ENCODE peak calls at places on chromosome 18, in ten cellular contexts. One of them, this sample, is unnamed.

GRCh38 chr18:35436076-35436649 is 59.0 kb upstream of the ZNF396 start:
- DNase-seq in prostate gland: no peak
- DNase-seq in stimulated activated CD4-positive, alpha-beta T cell treated with anti-CD3 and anti-CD28 coated beads, Interleukin-1b, Interleukin-23, amount 100 ng/mL, for 48 hours: no peak
- DNase-seq in stimulated activated CD8-positive, alpha-beta memory T cell treated with anti-CD3 and anti-CD28 coated beads, Interleukin-7, amount 100 ng/mL, for 1 hour: no peak
- DNase-seq in substantia nigra: no peak
- DNase-seq in foreskin fibroblast: peak; percentile 22
- DNase-seq in SK-N-DZ: no peak
- DNase-seq in LNCaP clone FGC: no peak
- DNase-seq in naive thymus-derived CD8-positive, alpha-beta T cell: no peak
- DNase-seq in PC-9: peak; percentile 78
- DNase-seq in this sample: no peak

GRCh38 chr18:59376351-59376935 is 17.4 kb upstream of the LMAN1 start:
- DNase-seq in LNCaP clone FGC: no peak
- DNase-seq in stimulated activated CD4-positive, alpha-beta T cell treated with anti-CD3 and anti-CD28 coated beads, Interleukin-1b, Interleukin-23, amount 100 ng/mL, for 48 hours: no peak
- DNase-seq in stimulated activated CD8-positive, alpha-beta memory T cell treated with anti-CD3 and anti-CD28 coated beads, Interleukin-7, amount 100 ng/mL, for 1 hour: no peak
- DNase-seq in SK-N-DZ: no peak
- DNase-seq in substantia nigra: no peak
- DNase-seq in PC-9: no peak
- DNase-seq in prostate gland: no peak
- DNase-seq in naive thymus-derived CD8-positive, alpha-beta T cell: no peak
- DNase-seq in foreskin fibroblast: no peak
- DNase-seq in this sample: no peak

GRCh38 chr18:58996131-58996632 is 131.5 kb downstream of the ZNF532 start:
- DNase-seq in substantia nigra: no peak
- DNase-seq in stimulated activated CD4-positive, alpha-beta T cell treated with anti-CD3 and anti-CD28 coated beads, Interleukin-1b, Interleukin-23, amount 100 ng/mL, for 48 hours: no peak
- DNase-seq in PC-9: peak; percentile 22
- DNase-seq in foreskin fibroblast: peak; percentile 75
- DNase-seq in stimulated activated CD8-positive, alpha-beta memory T cell treated with anti-CD3 and anti-CD28 coated beads, Interleukin-7, amount 100 ng/mL, for 1 hour: no peak
- DNase-seq in naive thymus-derived CD8-positive, alpha-beta T cell: no peak
- DNase-seq in prostate gland: no peak
- DNase-seq in SK-N-DZ: no peak
- DNase-seq in LNCaP clone FGC: no peak
- DNase-seq in this sample: no peak

GRCh38 chr18:669077-669476 is 11.6 kb downstream of the TYMS start:
- DNase-seq in stimulated activated CD4-positive, alpha-beta T cell treated with anti-CD3 and anti-CD28 coated beads, Interleukin-1b, Interleukin-23, amount 100 ng/mL, for 48 hours: no peak
- DNase-seq in LNCaP clone FGC: no peak
- DNase-seq in prostate gland: no peak
- DNase-seq in substantia nigra: no peak
- DNase-seq in PC-9: no peak
- DNase-seq in stimulated activated CD8-positive, alpha-beta memory T cell treated with anti-CD3 and anti-CD28 coated beads, Interleukin-7, amount 100 ng/mL, for 1 hour: no peak
- DNase-seq in naive thymus-derived CD8-positive, alpha-beta T cell: no peak
- DNase-seq in foreskin fibroblast: no peak
- DNase-seq in SK-N-DZ: no peak
- DNase-seq in this sample: no peak

GRCh38 chr18:25727281-25727680 is 363.1 kb downstream of the SS18 start:
- DNase-seq in stimulated activated CD4-positive, alpha-beta T cell treated with anti-CD3 and anti-CD28 coated beads, Interleukin-1b, Interleukin-23, amount 100 ng/mL, for 48 hours: no peak
- DNase-seq in stimulated activated CD8-positive, alpha-beta memory T cell treated with anti-CD3 and anti-CD28 coated beads, Interleukin-7, amount 100 ng/mL, for 1 hour: no peak
- DNase-seq in substantia nigra: no peak
- DNase-seq in naive thymus-derived CD8-positive, alpha-beta T cell: no peak
- DNase-seq in prostate gland: no peak
- DNase-seq in LNCaP clone FGC: no peak
- DNase-seq in PC-9: no peak
- DNase-seq in SK-N-DZ: no peak
- DNase-seq in foreskin fibroblast: no peak
- DNase-seq in this sample: no peak

GRCh38 chr18:21063011-21063410 is 48.6 kb downstream of the ROCK1 start:
- DNase-seq in LNCaP clone FGC: no peak
- DNase-seq in prostate gland: no peak
- DNase-seq in stimulated activated CD8-positive, alpha-beta memory T cell treated with anti-CD3 and anti-CD28 coated beads, Interleukin-7, amount 100 ng/mL, for 1 hour: no peak
- DNase-seq in PC-9: no peak
- DNase-seq in stimulated activated CD4-positive, alpha-beta T cell treated with anti-CD3 and anti-CD28 coated beads, Interleukin-1b, Interleukin-23, amount 100 ng/mL, for 48 hours: no peak
- DNase-seq in foreskin fibroblast: no peak
- DNase-seq in substantia nigra: no peak
- DNase-seq in SK-N-DZ: no peak
- DNase-seq in naive thymus-derived CD8-positive, alpha-beta T cell: no peak
- DNase-seq in this sample: no peak

GRCh38 chr18:3665187-3665586 is 215.2 kb downstream of the TGIF1 start:
- DNase-seq in PC-9: no peak
- DNase-seq in prostate gland: no peak
- DNase-seq in SK-N-DZ: no peak
- DNase-seq in stimulated activated CD4-positive, alpha-beta T cell treated with anti-CD3 and anti-CD28 coated beads, Interleukin-1b, Interleukin-23, amount 100 ng/mL, for 48 hours: no peak
- DNase-seq in stimulated activated CD8-positive, alpha-beta memory T cell treated with anti-CD3 and anti-CD28 coated beads, Interleukin-7, amount 100 ng/mL, for 1 hour: no peak
- DNase-seq in foreskin fibroblast: no peak
- DNase-seq in substantia nigra: no peak
- DNase-seq in LNCaP clone FGC: no peak
- DNase-seq in naive thymus-derived CD8-positive, alpha-beta T cell: no peak
- DNase-seq in this sample: no peak

GRCh38 chr18:23730850-23731249 is 41.6 kb downstream of the LAMA3 start:
- DNase-seq in foreskin fibroblast: no peak
- DNase-seq in SK-N-DZ: no peak
- DNase-seq in LNCaP clone FGC: no peak
- DNase-seq in stimulated activated CD4-positive, alpha-beta T cell treated with anti-CD3 and anti-CD28 coated beads, Interleukin-1b, Interleukin-23, amount 100 ng/mL, for 48 hours: no peak
- DNase-seq in substantia nigra: no peak
- DNase-seq in PC-9: no peak
- DNase-seq in prostate gland: no peak
- DNase-seq in naive thymus-derived CD8-positive, alpha-beta T cell: no peak
- DNase-seq in stimulated activated CD8-positive, alpha-beta memory T cell treated with anti-CD3 and anti-CD28 coated beads, Interleukin-7, amount 100 ng/mL, for 1 hour: no peak
- DNase-seq in this sample: no peak

GRCh38 chr18:77858331-77858730 is 608.7 kb downstream of the GALR1 start:
- DNase-seq in SK-N-DZ: peak; percentile 1
- DNase-seq in naive thymus-derived CD8-positive, alpha-beta T cell: no peak
- DNase-seq in foreskin fibroblast: no peak
- DNase-seq in LNCaP clone FGC: no peak
- DNase-seq in PC-9: no peak
- DNase-seq in stimulated activated CD8-positive, alpha-beta memory T cell treated with anti-CD3 and anti-CD28 coated beads, Interleukin-7, amount 100 ng/mL, for 1 hour: no peak
- DNase-seq in stimulated activated CD4-positive, alpha-beta T cell treated with anti-CD3 and anti-CD28 coated beads, Interleukin-1b, Interleukin-23, amount 100 ng/mL, for 48 hours: no peak
- DNase-seq in substantia nigra: no peak
- DNase-seq in prostate gland: no peak
- DNase-seq in this sample: no peak

GRCh38 chr18:58069721-58070292 is 25.8 kb downstream of the NEDD4L start:
- DNase-seq in stimulated activated CD4-positive, alpha-beta T cell treated with anti-CD3 and anti-CD28 coated beads, Interleukin-1b, Interleukin-23, amount 100 ng/mL, for 48 hours: no peak
- DNase-seq in LNCaP clone FGC: no peak
- DNase-seq in prostate gland: no peak
- DNase-seq in SK-N-DZ: no peak
- DNase-seq in foreskin fibroblast: no peak
- DNase-seq in substantia nigra: no peak
- DNase-seq in stimulated activated CD8-positive, alpha-beta memory T cell treated with anti-CD3 and anti-CD28 coated beads, Interleukin-7, amount 100 ng/mL, for 1 hour: no peak
- DNase-seq in naive thymus-derived CD8-positive, alpha-beta T cell: no peak
- DNase-seq in PC-9: no peak
- DNase-seq in this sample: no peak

GRCh38 chr18:9683418-9684396 is 24.4 kb upstream of the RAB31 start:
- DNase-seq in substantia nigra: no peak
- DNase-seq in LNCaP clone FGC: no peak
- DNase-seq in SK-N-DZ: peak; percentile 9
- DNase-seq in naive thymus-derived CD8-positive, alpha-beta T cell: no peak
- DNase-seq in prostate gland: no peak
- DNase-seq in stimulated activated CD8-positive, alpha-beta memory T cell treated with anti-CD3 and anti-CD28 coated beads, Interleukin-7, amount 100 ng/mL, for 1 hour: no peak
- DNase-seq in stimulated activated CD4-positive, alpha-beta T cell treated with anti-CD3 and anti-CD28 coated beads, Interleukin-1b, Interleukin-23, amount 100 ng/mL, for 48 hours: no peak
- DNase-seq in foreskin fibroblast: peak; percentile 86
- DNase-seq in PC-9: peak; percentile 76
- DNase-seq in this sample: no peak

GRCh38 chr18:35572644-35573043 is 8.9 kb upstream of the GALNT1 start:
- DNase-seq in LNCaP clone FGC: no peak
- DNase-seq in PC-9: no peak
- DNase-seq in prostate gland: no peak
- DNase-seq in SK-N-DZ: no peak
- DNase-seq in stimulated activated CD4-positive, alpha-beta T cell treated with anti-CD3 and anti-CD28 coated beads, Interleukin-1b, Interleukin-23, amount 100 ng/mL, for 48 hours: no peak
- DNase-seq in substantia nigra: no peak
- DNase-seq in foreskin fibroblast: peak; percentile 49
- DNase-seq in naive thymus-derived CD8-positive, alpha-beta T cell: no peak
- DNase-seq in stimulated activated CD8-positive, alpha-beta memory T cell treated with anti-CD3 and anti-CD28 coated beads, Interleukin-7, amount 100 ng/mL, for 1 hour: no peak
- DNase-seq in this sample: no peak

GRCh38 chr18:25278415-25278814 is 73.6 kb downstream of the ZNF521 start:
- DNase-seq in stimulated activated CD8-positive, alpha-beta memory T cell treated with anti-CD3 and anti-CD28 coated beads, Interleukin-7, amount 100 ng/mL, for 1 hour: no peak
- DNase-seq in prostate gland: no peak
- DNase-seq in naive thymus-derived CD8-positive, alpha-beta T cell: no peak
- DNase-seq in PC-9: no peak
- DNase-seq in substantia nigra: no peak
- DNase-seq in SK-N-DZ: no peak
- DNase-seq in LNCaP clone FGC: no peak
- DNase-seq in foreskin fibroblast: no peak
- DNase-seq in stimulated activated CD4-positive, alpha-beta T cell treated with anti-CD3 and anti-CD28 coated beads, Interleukin-1b, Interleukin-23, amount 100 ng/mL, for 48 hours: no peak
- DNase-seq in this sample: no peak

GRCh38 chr18:57223160-57223870 is 76.4 kb downstream of the BOD1L2 start:
- DNase-seq in SK-N-DZ: no peak
- DNase-seq in substantia nigra: no peak
- DNase-seq in prostate gland: no peak
- DNase-seq in stimulated activated CD8-positive, alpha-beta memory T cell treated with anti-CD3 and anti-CD28 coated beads, Interleukin-7, amount 100 ng/mL, for 1 hour: no peak
- DNase-seq in LNCaP clone FGC: no peak
- DNase-seq in foreskin fibroblast: no peak
- DNase-seq in naive thymus-derived CD8-positive, alpha-beta T cell: no peak
- DNase-seq in PC-9: no peak
- DNase-seq in stimulated activated CD4-positive, alpha-beta T cell treated with anti-CD3 and anti-CD28 coated beads, Interleukin-1b, Interleukin-23, amount 100 ng/mL, for 48 hours: no peak
- DNase-seq in this sample: no peak

GRCh38 chr18:79571221-79572092 is 108.1 kb upstream of the CTDP1 start:
- DNase-seq in prostate gland: no peak
- DNase-seq in foreskin fibroblast: no peak
- DNase-seq in LNCaP clone FGC: no peak
- DNase-seq in stimulated activated CD4-positive, alpha-beta T cell treated with anti-CD3 and anti-CD28 coated beads, Interleukin-1b, Interleukin-23, amount 100 ng/mL, for 48 hours: no peak
- DNase-seq in stimulated activated CD8-positive, alpha-beta memory T cell treated with anti-CD3 and anti-CD28 coated beads, Interleukin-7, amount 100 ng/mL, for 1 hour: no peak
- DNase-seq in SK-N-DZ: no peak
- DNase-seq in PC-9: no peak
- DNase-seq in naive thymus-derived CD8-positive, alpha-beta T cell: no peak
- DNase-seq in substantia nigra: no peak
- DNase-seq in this sample: no peak

GRCh38 chr18:9898792-9899549 is 13.2 kb downstream of the TXNDC2 start:
- DNase-seq in SK-N-DZ: peak; percentile 27
- DNase-seq in prostate gland: no peak
- DNase-seq in substantia nigra: no peak
- DNase-seq in LNCaP clone FGC: peak; percentile 54
- DNase-seq in stimulated activated CD4-positive, alpha-beta T cell treated with anti-CD3 and anti-CD28 coated beads, Interleukin-1b, Interleukin-23, amount 100 ng/mL, for 48 hours: no peak
- DNase-seq in foreskin fibroblast: peak; percentile 52
- DNase-seq in PC-9: peak; percentile 99
- DNase-seq in stimulated activated CD8-positive, alpha-beta memory T cell treated with anti-CD3 and anti-CD28 coated beads, Interleukin-7, amount 100 ng/mL, for 1 hour: no peak
- DNase-seq in naive thymus-derived CD8-positive, alpha-beta T cell: no peak
- DNase-seq in this sample: no peak

GRCh38 chr18:706438-706837 is 6.0 kb downstream of the ENOSF1 start:
- DNase-seq in stimulated activated CD8-positive, alpha-beta memory T cell treated with anti-CD3 and anti-CD28 coated beads, Interleukin-7, amount 100 ng/mL, for 1 hour: no peak
- DNase-seq in substantia nigra: no peak
- DNase-seq in foreskin fibroblast: no peak
- DNase-seq in PC-9: no peak
- DNase-seq in LNCaP clone FGC: no peak
- DNase-seq in SK-N-DZ: no peak
- DNase-seq in naive thymus-derived CD8-positive, alpha-beta T cell: no peak
- DNase-seq in stimulated activated CD4-positive, alpha-beta T cell treated with anti-CD3 and anti-CD28 coated beads, Interleukin-1b, Interleukin-23, amount 100 ng/mL, for 48 hours: no peak
- DNase-seq in prostate gland: no peak
- DNase-seq in this sample: no peak

GRCh38 chr18:10197097-10197496 is 257.3 kb upstream of the APCDD1 start:
- DNase-seq in substantia nigra: no peak
- DNase-seq in naive thymus-derived CD8-positive, alpha-beta T cell: no peak
- DNase-seq in PC-9: no peak
- DNase-seq in stimulated activated CD4-positive, alpha-beta T cell treated with anti-CD3 and anti-CD28 coated beads, Interleukin-1b, Interleukin-23, amount 100 ng/mL, for 48 hours: no peak
- DNase-seq in LNCaP clone FGC: no peak
- DNase-seq in prostate gland: no peak
- DNase-seq in foreskin fibroblast: no peak
- DNase-seq in stimulated activated CD8-positive, alpha-beta memory T cell treated with anti-CD3 and anti-CD28 coated beads, Interleukin-7, amount 100 ng/mL, for 1 hour: no peak
- DNase-seq in SK-N-DZ: no peak
- DNase-seq in this sample: no peak

GRCh38 chr18:68164909-68165308 is 550.0 kb downstream of the TMX3 start:
- DNase-seq in stimulated activated CD8-positive, alpha-beta memory T cell treated with anti-CD3 and anti-CD28 coated beads, Interleukin-7, amount 100 ng/mL, for 1 hour: no peak
- DNase-seq in foreskin fibroblast: no peak
- DNase-seq in stimulated activated CD4-positive, alpha-beta T cell treated with anti-CD3 and anti-CD28 coated beads, Interleukin-1b, Interleukin-23, amount 100 ng/mL, for 48 hours: no peak
- DNase-seq in substantia nigra: no peak
- DNase-seq in naive thymus-derived CD8-positive, alpha-beta T cell: no peak
- DNase-seq in prostate gland: no peak
- DNase-seq in PC-9: no peak
- DNase-seq in LNCaP clone FGC: no peak
- DNase-seq in SK-N-DZ: no peak
- DNase-seq in this sample: no peak

GRCh38 chr18:74682998-74683311 is 85.3 kb downstream of the ZNF407 start:
- DNase-seq in substantia nigra: no peak
- DNase-seq in stimulated activated CD8-positive, alpha-beta memory T cell treated with anti-CD3 and anti-CD28 coated beads, Interleukin-7, amount 100 ng/mL, for 1 hour: no peak
- DNase-seq in prostate gland: no peak
- DNase-seq in foreskin fibroblast: peak; percentile 82
- DNase-seq in SK-N-DZ: no peak
- DNase-seq in naive thymus-derived CD8-positive, alpha-beta T cell: no peak
- DNase-seq in LNCaP clone FGC: no peak
- DNase-seq in stimulated activated CD4-positive, alpha-beta T cell treated with anti-CD3 and anti-CD28 coated beads, Interleukin-1b, Interleukin-23, amount 100 ng/mL, for 48 hours: no peak
- DNase-seq in PC-9: no peak
- DNase-seq in this sample: no peak

GRCh38 chr18:70555046-70555445 is 266.2 kb downstream of the SOCS6 start:
- DNase-seq in substantia nigra: no peak
- DNase-seq in PC-9: no peak
- DNase-seq in LNCaP clone FGC: no peak
- DNase-seq in naive thymus-derived CD8-positive, alpha-beta T cell: no peak
- DNase-seq in stimulated activated CD4-positive, alpha-beta T cell treated with anti-CD3 and anti-CD28 coated beads, Interleukin-1b, Interleukin-23, amount 100 ng/mL, for 48 hours: no peak
- DNase-seq in stimulated activated CD8-positive, alpha-beta memory T cell treated with anti-CD3 and anti-CD28 coated beads, Interleukin-7, amount 100 ng/mL, for 1 hour: no peak
- DNase-seq in foreskin fibroblast: no peak
- DNase-seq in prostate gland: no peak
- DNase-seq in SK-N-DZ: no peak
- DNase-seq in this sample: no peak

GRCh38 chr18:55355220-55355619 is 232.8 kb downstream of the TCF4 start:
- DNase-seq in stimulated activated CD8-positive, alpha-beta memory T cell treated with anti-CD3 and anti-CD28 coated beads, Interleukin-7, amount 100 ng/mL, for 1 hour: no peak
- DNase-seq in stimulated activated CD4-positive, alpha-beta T cell treated with anti-CD3 and anti-CD28 coated beads, Interleukin-1b, Interleukin-23, amount 100 ng/mL, for 48 hours: no peak
- DNase-seq in LNCaP clone FGC: no peak
- DNase-seq in prostate gland: no peak
- DNase-seq in PC-9: no peak
- DNase-seq in substantia nigra: no peak
- DNase-seq in foreskin fibroblast: no peak
- DNase-seq in naive thymus-derived CD8-positive, alpha-beta T cell: no peak
- DNase-seq in SK-N-DZ: no peak
- DNase-seq in this sample: no peak

GRCh38 chr18:54828986-54829385 is 709 bp downstream of the RAB27B start:
- DNase-seq in naive thymus-derived CD8-positive, alpha-beta T cell: no peak
- DNase-seq in prostate gland: no peak
- DNase-seq in stimulated activated CD8-positive, alpha-beta memory T cell treated with anti-CD3 and anti-CD28 coated beads, Interleukin-7, amount 100 ng/mL, for 1 hour: no peak
- DNase-seq in PC-9: no peak
- DNase-seq in substantia nigra: no peak
- DNase-seq in SK-N-DZ: no peak
- DNase-seq in LNCaP clone FGC: no peak
- DNase-seq in foreskin fibroblast: no peak
- DNase-seq in stimulated activated CD4-positive, alpha-beta T cell treated with anti-CD3 and anti-CD28 coated beads, Interleukin-1b, Interleukin-23, amount 100 ng/mL, for 48 hours: no peak
- DNase-seq in this sample: no peak

GRCh38 chr18:13456736-13457271 is 238.2 kb downstream of the LDLRAD4 start:
- DNase-seq in foreskin fibroblast: no peak
- DNase-seq in stimulated activated CD8-positive, alpha-beta memory T cell treated with anti-CD3 and anti-CD28 coated beads, Interleukin-7, amount 100 ng/mL, for 1 hour: no peak
- DNase-seq in prostate gland: no peak
- DNase-seq in substantia nigra: no peak
- DNase-seq in SK-N-DZ: no peak
- DNase-seq in PC-9: no peak
- DNase-seq in naive thymus-derived CD8-positive, alpha-beta T cell: no peak
- DNase-seq in stimulated activated CD4-positive, alpha-beta T cell treated with anti-CD3 and anti-CD28 coated beads, Interleukin-1b, Interleukin-23, amount 100 ng/mL, for 48 hours: no peak
- DNase-seq in LNCaP clone FGC: no peak
- DNase-seq in this sample: no peak

GRCh38 chr18:22191986-22192385 is 22.6 kb downstream of the GATA6 start:
- DNase-seq in SK-N-DZ: no peak
- DNase-seq in prostate gland: no peak
- DNase-seq in naive thymus-derived CD8-positive, alpha-beta T cell: no peak
- DNase-seq in foreskin fibroblast: no peak
- DNase-seq in LNCaP clone FGC: no peak
- DNase-seq in substantia nigra: no peak
- DNase-seq in stimulated activated CD4-positive, alpha-beta T cell treated with anti-CD3 and anti-CD28 coated beads, Interleukin-1b, Interleukin-23, amount 100 ng/mL, for 48 hours: no peak
- DNase-seq in PC-9: no peak
- DNase-seq in stimulated activated CD8-positive, alpha-beta memory T cell treated with anti-CD3 and anti-CD28 coated beads, Interleukin-7, amount 100 ng/mL, for 1 hour: no peak
- DNase-seq in this sample: no peak

GRCh38 chr18:79947054-79947755 is 4.2 kb downstream of the SLC66A2 start:
- DNase-seq in substantia nigra: no peak
- DNase-seq in PC-9: peak; percentile 82
- DNase-seq in stimulated activated CD8-positive, alpha-beta memory T cell treated with anti-CD3 and anti-CD28 coated beads, Interleukin-7, amount 100 ng/mL, for 1 hour: no peak
- DNase-seq in foreskin fibroblast: peak; percentile 79
- DNase-seq in prostate gland: no peak
- DNase-seq in LNCaP clone FGC: no peak
- DNase-seq in naive thymus-derived CD8-positive, alpha-beta T cell: no peak
- DNase-seq in SK-N-DZ: no peak
- DNase-seq in stimulated activated CD4-positive, alpha-beta T cell treated with anti-CD3 and anti-CD28 coated beads, Interleukin-1b, Interleukin-23, amount 100 ng/mL, for 48 hours: no peak
- DNase-seq in this sample: no peak

GRCh38 chr18:48161911-48162698 is 231.6 kb upstream of the SMAD2 start:
- DNase-seq in SK-N-DZ: no peak
- DNase-seq in PC-9: no peak
- DNase-seq in naive thymus-derived CD8-positive, alpha-beta T cell: no peak
- DNase-seq in substantia nigra: no peak
- DNase-seq in stimulated activated CD4-positive, alpha-beta T cell treated with anti-CD3 and anti-CD28 coated beads, Interleukin-1b, Interleukin-23, amount 100 ng/mL, for 48 hours: no peak
- DNase-seq in foreskin fibroblast: peak; percentile 10
- DNase-seq in LNCaP clone FGC: no peak
- DNase-seq in prostate gland: no peak
- DNase-seq in stimulated activated CD8-positive, alpha-beta memory T cell treated with anti-CD3 and anti-CD28 coated beads, Interleukin-7, amount 100 ng/mL, for 1 hour: no peak
- DNase-seq in this sample: no peak

GRCh38 chr18:22165603-22166069 is 3.8 kb upstream of the GATA6 start:
- DNase-seq in naive thymus-derived CD8-positive, alpha-beta T cell: no peak
- DNase-seq in LNCaP clone FGC: no peak
- DNase-seq in stimulated activated CD4-positive, alpha-beta T cell treated with anti-CD3 and anti-CD28 coated beads, Interleukin-1b, Interleukin-23, amount 100 ng/mL, for 48 hours: no peak
- DNase-seq in foreskin fibroblast: no peak
- DNase-seq in PC-9: no peak
- DNase-seq in substantia nigra: no peak
- DNase-seq in stimulated activated CD8-positive, alpha-beta memory T cell treated with anti-CD3 and anti-CD28 coated beads, Interleukin-7, amount 100 ng/mL, for 1 hour: no peak
- DNase-seq in prostate gland: no peak
- DNase-seq in SK-N-DZ: no peak
- DNase-seq in this sample: no peak